ENCODE peak calls at places on chromosomes 16 and 17, in ten cellular contexts. E, J, U, B, O, G, Y, A, I and H are unnamed samples.
A peak's percentile ranks its signal among the peaks of the same experiment; 100 is the strongest.

GRCh38 chr16:75266738-75267630 is 15.6 kb upstream of the BCAR1 start:
- DNase-seq in B (no peak), I (no peak), A (no peak), Y (no peak), U (no peak), E (no peak), O (no peak), J (no peak), G (no peak), H (no peak)

GRCh38 chr16:83977056-83977815 is 9.2 kb downstream of the NECAB2 start:
- DNase-seq in B (no peak), J (no peak), Y (no peak), I (no peak), O (no peak), A (no peak), E (no peak), G (no peak), U (no peak), H (no peak)

GRCh38 chr17:1474402-1475189 is 17.9 kb downstream of the MYO1C start:
- DNase-seq in I (no peak), E (no peak), A (no peak), B (no peak), U (no peak), G (no peak), J (peak; percentile 53), Y (no peak), O (no peak), H (no peak)

GRCh38 chr16:78230832-78231231 is 131.4 kb downstream of the WWOX start:
- DNase-seq in A (no peak), E (no peak), I (peak; percentile 79), B (no peak), J (no peak), O (peak; percentile 56), G (no peak), Y (peak; percentile 13), U (no peak), H (no peak)

GRCh38 chr17:17503566-17504130 is 7.5 kb upstream of the RASD1 start:
- DNase-seq in O (no peak), G (no peak), U (no peak), I (no peak), E (no peak), Y (no peak), A (no peak), B (no peak), J (no peak), H (no peak)

GRCh38 chr17:80908776-80909175 is 82.9 kb upstream of the CHMP6 start:
- DNase-seq in G (no peak), U (no peak), O (no peak), B (no peak), Y (no peak), A (no peak), E (no peak), I (no peak), J (no peak), H (no peak)

GRCh38 chr17:35586569-35587073 is 501 bp upstream of the AP2B1 start:
- DNase-seq in U (no peak), I (no peak), O (peak; percentile 21), E (no peak), G (no peak), B (no peak), A (no peak), J (no peak), Y (no peak), H (no peak)

GRCh38 chr16:22912654-22913053 is 98.7 kb downstream of the HS3ST2 start:
- DNase-seq in E (no peak), J (no peak), B (no peak), A (no peak), G (no peak), O (no peak), I (no peak), U (no peak), Y (no peak), H (no peak)

GRCh38 chr16:75198135-75198600 is 8.8 kb downstream of the CTRB2 start:
- DNase-seq in G (no peak), B (no peak), U (no peak), O (no peak), Y (no peak), A (peak; percentile 49), E (no peak), J (no peak), I (no peak), H (no peak)

GRCh38 chr16:30437511-30438046 is 7.7 kb upstream of the DCTPP1 start:
- DNase-seq in B (no peak), A (no peak), J (no peak), I (no peak), Y (no peak), O (peak; percentile 43), U (no peak), G (no peak), E (no peak), H (no peak)

GRCh38 chr17:54899201-54899600 is 1.5 kb upstream of the TOM1L1 start:
- DNase-seq in I (no peak), A (no peak), Y (no peak), G (no peak), B (no peak), O (no peak), J (no peak), E (no peak), U (no peak), H (no peak)

GRCh38 chr16:49980166-49980565 is 44.9 kb upstream of the CNEP1R1 start:
- DNase-seq in E (no peak), O (no peak), A (peak; percentile 41), Y (no peak), U (no peak), I (no peak), B (no peak), G (no peak), J (no peak), H (no peak)

GRCh38 chr17:56185491-56185890 is 32.2 kb downstream of the ANKFN1 start:
- DNase-seq in Y (peak; percentile 72), O (no peak), E (no peak), J (no peak), A (peak; percentile 59), U (no peak), I (no peak), G (no peak), B (no peak), H (no peak)

GRCh38 chr17:2828396-2829038 is 32.3 kb downstream of the RAP1GAP2 start:
- DNase-seq in O (peak; percentile 87), J (no peak), B (peak; percentile 62), U (peak; percentile 14), A (peak; percentile 37), G (peak; percentile 56), I (no peak), Y (peak; percentile 31), E (peak; percentile 69), H (peak; percentile 82)

GRCh38 chr17:40540448-40540847 is 24.8 kb downstream of the CCR7 start:
- DNase-seq in E (no peak), J (no peak), U (no peak), B (no peak), G (no peak), O (no peak), A (no peak), I (no peak), Y (no peak), H (no peak)

GRCh38 chr17:63414222-63414621 is 31.9 kb downstream of the CYB561 start:
- DNase-seq in B (no peak), I (no peak), G (no peak), Y (no peak), A (no peak), O (no peak), J (no peak), E (no peak), U (no peak), H (no peak)

GRCh38 chr17:511833-512251 is 159.2 kb upstream of the RPH3AL start:
- DNase-seq in Y (no peak), E (no peak), B (no peak), G (no peak), J (no peak), A (no peak), U (no peak), O (no peak), I (peak; percentile 69), H (no peak)

GRCh38 chr16:72179592-72179991 is 7.6 kb upstream of the PMFBP1 start:
- DNase-seq in E (no peak), I (no peak), J (no peak), A (no peak), U (no peak), O (no peak), Y (no peak), G (no peak), B (no peak), H (no peak)

GRCh38 chr17:1286379-1287106 is 7.1 kb downstream of the TRARG1 start:
- DNase-seq in G (no peak), U (no peak), E (no peak), Y (no peak), O (no peak), A (no peak), I (peak; percentile 15), B (no peak), J (no peak), H (no peak)

GRCh38 chr16:22797551-22797950 is 16.4 kb upstream of the HS3ST2 start:
- DNase-seq in O (no peak), I (no peak), B (no peak), Y (no peak), E (no peak), J (no peak), U (no peak), A (no peak), G (no peak), H (no peak)

GRCh38 chr17:73952136-73952497 is 251.4 kb upstream of the RPL38 start:
- DNase-seq in I (no peak), U (no peak), G (peak; percentile 40), E (no peak), Y (no peak), A (no peak), O (no peak), J (no peak), B (no peak), H (no peak)

GRCh38 chr17:18951941-18952842 is at the start of gene SLC5A10:
- DNase-seq in Y (no peak), E (no peak), I (no peak), G (no peak), J (no peak), U (no peak), A (no peak), B (no peak), O (no peak), H (no peak)

GRCh38 chr17:48539177-48539576 is 5.7 kb downstream of the HOXB2 start:
- DNase-seq in O (no peak), G (no peak), U (no peak), Y (peak; percentile 94), I (peak; percentile 30), B (no peak), A (no peak), E (no peak), J (no peak), H (no peak)

GRCh38 chr17:27605409-27605808 is 25.6 kb upstream of the LGALS9 start:
- DNase-seq in O (no peak), U (no peak), G (no peak), E (no peak), I (no peak), Y (no peak), A (no peak), J (no peak), B (no peak), H (no peak)

GRCh38 chr17:65449495-65449894 is 112.0 kb downstream of the AXIN2 start:
- DNase-seq in G (no peak), B (no peak), E (no peak), I (no peak), Y (no peak), U (no peak), J (no peak), O (no peak), A (no peak), H (no peak)

GRCh38 chr16:71852146-71852545 is 6.4 kb downstream of the ATXN1L start:
- DNase-seq in B (no peak), O (no peak), I (no peak), Y (no peak), A (no peak), J (no peak), U (no peak), G (no peak), E (no peak), H (no peak)

GRCh38 chr16:2974319-2975056 is 5.3 kb downstream of the PAQR4 start:
- DNase-seq in U (no peak), O (no peak), J (no peak), G (no peak), A (no peak), B (no peak), I (no peak), Y (no peak), E (no peak), H (no peak)